ENCODE peak calls at places on chromosomes 6 and 20, in six cellular contexts. C is cardiac muscle cell; L is endothelial cell; T is stimulated activated CD4-positive, alpha-beta T cell treated with anti-CD3 and anti-CD28 coated beads, Interleukin-2, amount 100 ng/mL, for 24 hours; N is activated CD8-positive, alpha-beta T cell treated with anti-CD3 and anti-CD28 coated beads, Interleukin-2, amount 10 ng/mL, durations not matched to agents 7 days and 5 days; U is GM12892. W is an unnamed sample.

GRCh38 chr20:48342822-48343513 is 484.8 kb downstream of the PREX1 start:
- DNase-seq in N (no peak), U (no peak), C (no peak), T (no peak), L (no peak), W (no peak)

GRCh38 chr20:25147716-25148115 is 47.8 kb upstream of the ENTPD6 start:
- DNase-seq in N (no peak), L (no peak), T (no peak), U (no peak), C (no peak), W (no peak)

GRCh38 chr6:169571123-169571962 is 130.5 kb downstream of the WDR27 start:
- DNase-seq in N (no peak), T (no peak), L (no peak), U (no peak), C (peak), W (no peak)

GRCh38 chr6:115120394-115120793 is 777.6 kb upstream of the HS3ST5 start:
- DNase-seq in T (no peak), L (no peak), N (no peak), U (no peak), C (no peak), W (no peak)

GRCh38 chr6:135600086-135600702 is 102.7 kb upstream of the AHI1 start:
- DNase-seq in C (no peak), T (no peak), L (no peak), N (no peak), U (no peak), W (peak)

GRCh38 chr6:18497006-18497405 is 109.9 kb downstream of the RNF144B start:
- DNase-seq in N (no peak), T (no peak), U (no peak), L (no peak), C (no peak), W (no peak)

GRCh38 chr6:140225587-140226438 is 851.4 kb upstream of the CITED2 start:
- DNase-seq in U (no peak), N (no peak), L (no peak), C (peak), T (no peak), W (no peak)

GRCh38 chr20:60302875-60303274 is 344.7 kb downstream of the CDH26 start:
- DNase-seq in N (no peak), L (no peak), C (no peak), T (no peak), U (no peak), W (no peak)

GRCh38 chr20:10613911-10614310 is 59.9 kb downstream of the JAG1 start:
- DNase-seq in L (no peak), C (no peak), T (no peak), N (no peak), U (no peak), W (no peak)

GRCh38 chr6:21064716-21065340 is 528.7 kb upstream of the SOX4 start:
- DNase-seq in T (no peak), L (no peak), N (no peak), U (no peak), C (peak), W (no peak)

GRCh38 chr6:4133941-4134838 is 1.2 kb downstream of the ECI2 start:
- DNase-seq in U (no peak), C (peak), T (peak), N (peak), L (no peak), W (peak)

GRCh38 chr20:25686081-25687077 is 10.3 kb downstream of the ZNF337 start:
- DNase-seq in N (no peak), L (no peak), U (no peak), C (no peak), T (no peak), W (peak)

GRCh38 chr20:32009564-32009963 is 674 bp upstream of the CCM2L start:
- DNase-seq in U (no peak), T (no peak), C (no peak), N (no peak), L (no peak), W (no peak)

GRCh38 chr6:52053038-52053704 is 34.2 kb downstream of the PKHD1 start:
- DNase-seq in L (no peak), N (no peak), U (no peak), C (no peak), T (no peak), W (no peak)

GRCh38 chr6:159981591-159982245 is 12.8 kb downstream of the IGF2R start:
- DNase-seq in U (peak), T (no peak), N (peak), L (peak), C (peak), W (peak)

GRCh38 chr6:18978330-18979128 is 591.4 kb downstream of the RNF144B start:
- DNase-seq in N (no peak), T (no peak), C (peak), U (no peak), L (no peak), W (no peak)

GRCh38 chr20:1832634-1833033 is 62.6 kb upstream of the SIRPA start:
- DNase-seq in U (no peak), N (no peak), L (no peak), T (no peak), C (no peak), W (no peak)

GRCh38 chr20:54140927-54141566 is 32.7 kb downstream of the CYP24A1 start:
- DNase-seq in L (no peak), C (peak), N (no peak), T (no peak), U (no peak), W (no peak)

GRCh38 chr6:29887330-29887818 is 55.0 kb upstream of the HLA-A start:
- DNase-seq in C (peak), U (no peak), L (no peak), N (peak), T (peak), W (no peak)

GRCh38 chr6:41636803-41637178 is 1.5 kb upstream of the MDFI start:
- DNase-seq in L (peak), U (no peak), N (no peak), C (peak), T (no peak), W (no peak)

GRCh38 chr20:41467690-41468089 is 101.1 kb upstream of the EMILIN3 start:
- DNase-seq in T (no peak), N (no peak), U (no peak), L (no peak), C (no peak), W (no peak)

GRCh38 chr20:1377984-1378742 is 14.7 kb downstream of the FKBP1A start:
- DNase-seq in T (no peak), L (no peak), U (no peak), C (no peak), N (no peak), W (no peak)